ENCODE peak calls at places on chromosomes 12 and 14, in six cellular contexts. One of them, this sample, is unnamed.
A peak's percentile ranks its signal among the peaks of the same experiment; 100 is the strongest.

GRCh38 chr12:89980236-89980635 is 271.6 kb upstream of the ATP2B1 start:
- DNase-seq in testis: no peak
- DNase-seq in left lung: no peak
- DNase-seq in cardiac muscle cell: no peak
- DNase-seq in ovary: no peak
- DNase-seq in mammary epithelial cell: peak; percentile 41
- DNase-seq in this sample: no peak

GRCh38 chr12:114726092-114726710 is 42.2 kb upstream of the TBX3 start:
- DNase-seq in ovary: no peak
- DNase-seq in cardiac muscle cell: peak; percentile 45
- DNase-seq in mammary epithelial cell: no peak
- DNase-seq in testis: peak; percentile 62
- DNase-seq in left lung: no peak
- DNase-seq in this sample: peak; percentile 60

GRCh38 chr12:105983622-105984325 is 155.0 kb downstream of the NUAK1 start:
- DNase-seq in cardiac muscle cell: no peak
- DNase-seq in ovary: no peak
- DNase-seq in left lung: no peak
- DNase-seq in testis: no peak
- DNase-seq in mammary epithelial cell: peak; percentile 98
- DNase-seq in this sample: no peak

GRCh38 chr12:3315201-3315661 is 175.8 kb upstream of the PRMT8 start:
- DNase-seq in ovary: peak; percentile 89
- DNase-seq in testis: peak; percentile 73
- DNase-seq in left lung: no peak
- DNase-seq in cardiac muscle cell: no peak
- DNase-seq in mammary epithelial cell: peak; percentile 71
- DNase-seq in this sample: peak; percentile 89

GRCh38 chr14:95261616-95262510 is 57.8 kb downstream of the CLMN start:
- DNase-seq in mammary epithelial cell: peak; percentile 67
- DNase-seq in testis: no peak
- DNase-seq in cardiac muscle cell: peak; percentile 23
- DNase-seq in ovary: no peak
- DNase-seq in left lung: no peak
- DNase-seq in this sample: peak; percentile 74

GRCh38 chr14:54685286-54685845 is 118.4 kb downstream of the SAMD4A start:
- DNase-seq in mammary epithelial cell: no peak
- DNase-seq in cardiac muscle cell: no peak
- DNase-seq in left lung: no peak
- DNase-seq in ovary: no peak
- DNase-seq in testis: no peak
- DNase-seq in this sample: no peak

GRCh38 chr12:40794087-40794486 is 101.8 kb downstream of the CNTN1 start:
- DNase-seq in testis: no peak
- DNase-seq in mammary epithelial cell: no peak
- DNase-seq in ovary: no peak
- DNase-seq in cardiac muscle cell: no peak
- DNase-seq in left lung: no peak
- DNase-seq in this sample: no peak

GRCh38 chr12:109687250-109687649 is 26.4 kb upstream of the FAM222A start:
- DNase-seq in left lung: no peak
- DNase-seq in mammary epithelial cell: no peak
- DNase-seq in cardiac muscle cell: no peak
- DNase-seq in ovary: no peak
- DNase-seq in testis: peak; percentile 41
- DNase-seq in this sample: no peak

GRCh38 chr12:63967358-63967757 is 122.9 kb downstream of the SRGAP1 start:
- DNase-seq in testis: no peak
- DNase-seq in mammary epithelial cell: no peak
- DNase-seq in ovary: no peak
- DNase-seq in cardiac muscle cell: no peak
- DNase-seq in left lung: no peak
- DNase-seq in this sample: no peak

DNA sequence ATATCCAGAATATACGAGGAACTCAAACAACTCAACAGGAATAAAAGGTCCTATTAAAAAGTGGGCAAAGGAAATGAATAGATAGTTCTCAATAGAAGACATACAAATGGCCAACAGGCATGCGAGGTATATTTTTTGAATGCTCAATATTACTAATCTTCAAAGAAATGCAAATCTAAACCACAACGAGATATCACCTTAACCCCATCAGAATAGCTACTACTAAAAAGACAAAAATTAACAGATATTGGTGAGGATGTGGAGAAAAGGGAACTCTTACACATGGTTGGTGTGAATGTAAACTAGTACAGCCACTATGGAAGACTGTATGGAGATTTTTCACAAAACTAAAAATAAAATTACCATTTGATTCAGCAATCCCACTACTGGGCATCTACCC is 99.2 kb downstream of the TMEM260 start:
- DNase-seq in ovary: no peak
- DNase-seq in cardiac muscle cell: no peak
- DNase-seq in left lung: no peak
- DNase-seq in testis: no peak
- DNase-seq in mammary epithelial cell: no peak
- DNase-seq in this sample: no peak
- H3K27ac ChIP-seq in ovary: no peak overlapping the region
- H3K27ac ChIP-seq in cardiac muscle cell: no peak overlapping the region
- H3K27ac ChIP-seq in left lung: no peak overlapping the region
- H3K27ac ChIP-seq in testis: no peak overlapping the region
- H3K27ac ChIP-seq in mammary epithelial cell: no peak overlapping the region
- H3K27ac ChIP-seq in this sample: no peak overlapping the region

DNA sequence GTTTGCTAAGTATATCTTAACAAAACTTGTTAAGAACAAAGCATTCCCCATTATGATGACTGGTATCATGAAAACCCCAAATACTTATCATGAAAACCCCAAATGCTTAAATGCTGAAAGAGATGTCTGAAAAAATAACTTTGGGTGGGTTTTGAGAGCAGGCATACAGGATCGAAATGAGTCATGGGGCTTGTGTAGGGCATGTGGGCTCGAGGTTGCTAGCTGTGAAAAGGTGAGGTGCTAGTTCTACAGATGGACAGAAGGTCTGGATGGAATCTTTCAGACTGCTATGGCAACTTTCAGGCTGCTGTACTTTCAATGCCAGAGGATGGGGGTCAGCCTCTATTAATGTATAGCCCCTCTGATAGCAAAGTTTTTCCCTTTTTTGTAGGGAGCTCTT is 167.8 kb upstream of the MDGA2 start:
- DNase-seq in mammary epithelial cell: no peak
- DNase-seq in cardiac muscle cell: no peak
- DNase-seq in left lung: no peak
- DNase-seq in ovary: no peak
- DNase-seq in testis: no peak
- DNase-seq in this sample: no peak
- H3K9me3 ChIP-seq in mammary epithelial cell: peaks cover 49% of the 10 kb centered on the region
- H3K9me3 ChIP-seq in cardiac muscle cell: no peaks in the 10 kb centered on the region
- H3K9me3 ChIP-seq in left lung: no peaks in the 10 kb centered on the region
- H3K9me3 ChIP-seq in ovary: no peaks in the 10 kb centered on the region
- H3K9me3 ChIP-seq in testis: no peaks in the 10 kb centered on the region
- H3K9me3 ChIP-seq in this sample: no peaks in the 10 kb centered on the region

GRCh38 chr14:105337966-105338365 is 23.4 kb downstream of the PACS2 start:
- DNase-seq in mammary epithelial cell: no peak
- DNase-seq in left lung: peak; percentile 72
- DNase-seq in cardiac muscle cell: no peak
- DNase-seq in testis: peak; percentile 66
- DNase-seq in ovary: peak; percentile 62
- DNase-seq in this sample: peak; percentile 87

GRCh38 chr14:105336477-105337287 is 22.1 kb downstream of the PACS2 start:
- DNase-seq in testis: no peak
- DNase-seq in ovary: no peak
- DNase-seq in left lung: peak; percentile 61
- DNase-seq in cardiac muscle cell: no peak
- DNase-seq in mammary epithelial cell: no peak
- DNase-seq in this sample: no peak

GRCh38 chr14:105335735-105336476 is 21.4 kb downstream of the PACS2 start:
- DNase-seq in testis: peak; percentile 83
- DNase-seq in mammary epithelial cell: no peak
- DNase-seq in left lung: peak; percentile 67
- DNase-seq in cardiac muscle cell: no peak
- DNase-seq in ovary: no peak
- DNase-seq in this sample: peak; percentile 86

GRCh38 chr14:105338392-105338791 is 23.8 kb downstream of the PACS2 start:
- DNase-seq in testis: no peak
- DNase-seq in cardiac muscle cell: no peak
- DNase-seq in mammary epithelial cell: no peak
- DNase-seq in left lung: peak; percentile 51
- DNase-seq in ovary: no peak
- DNase-seq in this sample: peak; percentile 42

DNA sequence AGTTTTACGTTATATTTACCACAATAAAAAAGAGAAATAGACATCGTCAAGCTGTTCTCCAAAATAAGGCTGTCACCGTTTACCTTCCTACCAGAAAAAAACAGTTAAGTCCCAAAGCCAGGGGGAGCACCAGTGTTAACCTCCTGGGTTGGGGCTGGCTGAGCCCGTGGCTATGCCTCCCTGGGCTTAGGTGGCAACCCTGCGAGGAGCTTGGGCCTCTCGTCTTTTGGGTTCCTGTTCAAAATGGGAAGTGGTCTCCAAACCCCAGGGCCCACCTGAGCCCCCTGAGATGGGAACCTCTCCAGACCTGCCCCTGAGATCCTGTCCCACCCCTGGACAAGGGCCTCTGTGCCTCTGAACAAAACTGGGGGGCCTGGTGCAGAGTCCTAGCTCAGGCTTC is 22.9 kb downstream of the PACS2 start:
- DNase-seq in left lung: peak; percentile 51
- DNase-seq in ovary: no peak
- DNase-seq in mammary epithelial cell: no peak
- DNase-seq in testis: no peak
- DNase-seq in cardiac muscle cell: no peak
- DNase-seq in this sample: no peak
- H3K4me3 ChIP-seq in left lung: no peak overlapping the region
- H3K4me3 ChIP-seq in ovary: no peak overlapping the region
- H3K4me3 ChIP-seq in mammary epithelial cell: no peak overlapping the region
- H3K4me3 ChIP-seq in testis: no peak overlapping the region
- H3K4me3 ChIP-seq in cardiac muscle cell: no peak overlapping the region
- H3K4me3 ChIP-seq in this sample: no peak overlapping the region

DNA sequence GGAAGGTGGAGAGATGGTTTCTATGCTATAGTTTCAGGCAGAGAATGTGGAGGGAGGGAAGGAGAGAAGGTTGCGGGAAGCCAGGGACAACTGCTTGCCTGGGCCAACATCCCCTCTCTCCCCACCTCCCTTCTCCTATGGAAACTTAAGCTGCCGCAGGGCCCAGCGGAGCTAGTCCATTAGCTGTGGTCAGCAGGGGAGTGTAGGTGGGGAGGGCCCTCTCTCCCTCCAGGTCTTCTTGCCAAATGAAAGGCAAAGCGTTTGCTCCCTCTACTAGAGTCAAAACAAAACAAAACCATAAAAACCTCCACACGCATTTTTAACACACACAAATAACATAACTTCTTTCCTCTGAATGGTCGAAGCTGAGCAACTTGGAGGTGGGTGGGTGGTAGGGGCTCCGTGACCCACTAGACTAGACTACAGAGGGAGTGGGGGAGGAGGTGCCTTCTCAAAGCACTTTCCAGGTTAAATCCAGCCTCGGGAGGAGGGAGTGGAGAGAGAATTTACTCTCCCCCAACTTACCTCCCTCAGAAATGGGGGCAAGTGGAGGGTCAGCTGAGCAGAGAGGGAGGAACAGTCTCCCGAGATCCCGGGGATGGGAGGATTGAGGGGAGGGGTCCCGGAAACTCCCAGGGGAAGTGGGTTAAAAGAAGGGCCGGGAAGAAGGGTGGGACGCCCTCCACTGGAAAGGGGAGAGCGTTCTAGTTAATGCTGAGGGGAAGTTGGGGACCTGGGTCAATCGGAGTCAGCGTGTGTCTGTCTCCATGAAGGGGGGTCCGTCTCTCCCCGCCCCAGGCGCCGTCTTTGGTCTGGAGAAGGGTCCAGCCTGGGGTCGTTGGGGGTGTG is 4.6 kb upstream of the CACNB3 start:
- DNase-seq in left lung: no peak
- DNase-seq in testis: peak; percentile 43
- DNase-seq in cardiac muscle cell: no peak
- DNase-seq in mammary epithelial cell: no peak
- DNase-seq in ovary: peak; percentile 69
- DNase-seq in this sample: no peak
- H3K27ac ChIP-seq in left lung: peak overlapping the region; percentile 89
- H3K27ac ChIP-seq in testis: peak overlapping the region; percentile 84
- H3K27ac ChIP-seq in cardiac muscle cell: no peak overlapping the region
- H3K27ac ChIP-seq in mammary epithelial cell: no peak overlapping the region
- H3K27ac ChIP-seq in ovary: peak overlapping the region; percentile 90
- H3K27ac ChIP-seq in this sample: no peak overlapping the region

DNA sequence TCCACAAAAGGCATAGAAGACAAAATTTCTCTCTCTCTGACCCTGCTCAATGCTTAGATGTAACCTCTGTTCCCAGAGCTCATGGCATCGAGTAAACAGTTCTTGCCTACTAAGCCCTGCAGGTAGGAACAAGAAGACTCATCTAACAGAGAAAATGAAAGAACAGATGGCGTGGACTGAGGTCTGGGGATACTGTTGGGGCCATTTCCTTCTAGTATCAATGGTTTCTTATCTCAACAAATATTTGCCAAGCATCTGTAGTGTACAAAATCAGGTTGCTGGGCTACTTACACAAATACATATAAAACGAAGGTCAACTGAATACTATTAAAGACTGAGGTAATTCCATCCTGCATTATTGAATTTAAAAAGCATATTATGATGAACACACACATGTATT is 93.3 kb downstream of the RIMBP2 start:
- DNase-seq in cardiac muscle cell: no peak
- DNase-seq in left lung: no peak
- DNase-seq in ovary: no peak
- DNase-seq in mammary epithelial cell: no peak
- DNase-seq in testis: no peak
- DNase-seq in this sample: no peak
- H3K9me3 ChIP-seq in cardiac muscle cell: no peaks in the 10 kb centered on the region
- H3K9me3 ChIP-seq in left lung: no peaks in the 10 kb centered on the region
- H3K9me3 ChIP-seq in ovary: no peaks in the 10 kb centered on the region
- H3K9me3 ChIP-seq in mammary epithelial cell: peaks cover 23% of the 10 kb centered on the region
- H3K9me3 ChIP-seq in testis: no peaks in the 10 kb centered on the region
- H3K9me3 ChIP-seq in this sample: peaks cover 2% of the 10 kb centered on the region

DNA sequence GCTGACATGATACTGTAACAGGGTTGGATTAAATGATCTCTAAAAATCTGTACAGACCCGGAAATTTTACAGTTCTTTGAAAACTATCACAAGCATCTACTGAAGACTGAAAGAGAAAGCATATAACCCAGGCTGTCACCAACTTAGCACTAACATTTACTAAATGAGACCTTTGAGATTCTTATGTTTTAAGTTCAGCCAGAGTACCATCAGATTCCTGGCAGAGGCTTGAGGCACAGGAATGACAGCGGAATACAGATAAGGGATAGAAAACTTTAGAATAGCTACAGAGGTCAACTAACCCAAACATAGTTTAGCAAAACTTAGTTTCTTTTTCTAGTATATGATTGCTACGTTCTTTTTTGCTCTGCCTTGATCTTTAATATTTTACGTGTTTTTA is 91.6 kb upstream of the FERMT2 start:
- DNase-seq in cardiac muscle cell: peak; percentile 45
- DNase-seq in testis: no peak
- DNase-seq in mammary epithelial cell: no peak
- DNase-seq in left lung: no peak
- DNase-seq in ovary: no peak
- DNase-seq in this sample: peak; percentile 17
- H3K4me3 ChIP-seq in cardiac muscle cell: no peak overlapping the region
- H3K4me3 ChIP-seq in testis: no peak overlapping the region
- H3K4me3 ChIP-seq in mammary epithelial cell: no peak overlapping the region
- H3K4me3 ChIP-seq in left lung: no peak overlapping the region
- H3K4me3 ChIP-seq in ovary: no peak overlapping the region
- H3K4me3 ChIP-seq in this sample: peak overlapping the region; percentile 21

This sample was measured in right cardiac atrium.